ENCODE peak calls at places on chromosome 10, in four cellular contexts. Q is GM06990, B is psoas muscle, N is HFFc6. X is an unnamed sample.

GRCh38 chr10:131198401-131198800 is 113.1 kb downstream of the TCERG1L start:
- DNase-seq in N (no peak), Q (no peak), B (no peak), X (no peak)

GRCh38 chr10:17954856-17955255 is 3.1 kb downstream of the SLC39A12 start:
- DNase-seq in B (no peak), Q (no peak), N (peak; percentile 5), X (no peak)

GRCh38 chr10:119301397-119301796 is 94.0 kb downstream of the GRK5 start:
- DNase-seq in Q (no peak), B (no peak), N (no peak), X (no peak)

GRCh38 chr10:30491832-30492530 is 58.0 kb downstream of the MAP3K8 start:
- DNase-seq in B (no peak), N (no peak), Q (no peak), X (no peak)

GRCh38 chr10:6185039-6185716 is 17.6 kb upstream of the PFKFB3 start:
- DNase-seq in Q (no peak), N (no peak), B (no peak), X (no peak)

GRCh38 chr10:132953428-132953827 is 11.1 kb upstream of the CFAP46 start:
- DNase-seq in N (no peak), B (no peak), Q (no peak), X (no peak)

GRCh38 chr10:11894381-11895107 is 71.4 kb downstream of the PROSER2 start:
- DNase-seq in N (no peak), B (no peak), Q (no peak), X (no peak)

GRCh38 chr10:68560201-68560915 is at the start of gene TET1:
- DNase-seq in Q (no peak), N (peak; percentile 28), B (peak; percentile 55), X (peak; percentile 90)

GRCh38 chr10:62815373-62816111 is 624 bp downstream of the EGR2 start:
- DNase-seq in N (no peak), B (peak; percentile 16), Q (peak; percentile 63), X (no peak)

GRCh38 chr10:112713411-112713810 is 236.6 kb upstream of the TCF7L2 start:
- DNase-seq in N (no peak), Q (no peak), B (no peak), X (no peak)

GRCh38 chr10:97539523-97540200 is 32.9 kb upstream of the ANKRD2 start:
- DNase-seq in Q (no peak), N (peak; percentile 70), B (peak; percentile 66), X (peak; percentile 74)

GRCh38 chr10:63133787-63134557 is 844 bp downstream of the NRBF2 start:
- DNase-seq in B (no peak), N (peak; percentile 31), Q (no peak), X (no peak)

GRCh38 chr10:132434405-132435005 is 37.5 kb downstream of the PWWP2B start:
- DNase-seq in Q (no peak), N (no peak), B (peak; percentile 66), X (no peak)

GRCh38 chr10:114021135-114021534 is 22.5 kb upstream of the ADRB1 start:
- DNase-seq in N (no peak), Q (no peak), B (no peak), X (no peak)

GRCh38 chr10:119867317-119867716 is 5.3 kb downstream of the MCMBP start:
- DNase-seq in N (no peak), B (no peak), Q (no peak), X (no peak)

GRCh38 chr10:6062101-6062771 is at the start of gene IL2RA:
- DNase-seq in Q (no peak), B (no peak), N (no peak), X (no peak)

GRCh38 chr10:124614003-124614659 is 130.0 kb downstream of the FAM53B start:
- DNase-seq in B (no peak), Q (peak; percentile 79), N (no peak), X (no peak)

GRCh38 chr10:114309111-114309651 is 70.1 kb downstream of the VWA2 start:
- DNase-seq in B (no peak), Q (no peak), N (peak; percentile 21), X (no peak)

GRCh38 chr10:60606343-60607080 is 171.8 kb upstream of the CDK1 start:
- DNase-seq in Q (no peak), N (no peak), B (no peak), X (no peak)

GRCh38 chr10:131676971-131677421 is 223.8 kb upstream of the PPP2R2D start:
- DNase-seq in Q (no peak), B (no peak), N (no peak), X (peak; percentile 80)

GRCh38 chr10:131009801-131010200 is 301.7 kb downstream of the TCERG1L start:
- DNase-seq in N (no peak), B (no peak), Q (no peak), X (no peak)

GRCh38 chr10:17109475-17110207 is 20.0 kb downstream of the CUBN start:
- DNase-seq in B (no peak), N (peak; percentile 75), Q (no peak), X (no peak)

GRCh38 chr10:110425684-110426293 is 71.9 kb upstream of the DUSP5 start:
- DNase-seq in Q (peak; percentile 67), N (peak; percentile 96), B (no peak), X (no peak)

GRCh38 chr10:21519981-21520436 is 5.5 kb downstream of the SKIDA1 start:
- DNase-seq in B (no peak), N (peak; percentile 66), Q (no peak), X (no peak)

GRCh38 chr10:71302874-71303568 is 16.0 kb upstream of the SLC29A3 start:
- DNase-seq in B (no peak), Q (no peak), N (peak; percentile 33), X (no peak)

GRCh38 chr10:71302451-71302850 is 16.6 kb upstream of the SLC29A3 start:
- DNase-seq in Q (no peak), B (no peak), N (no peak), X (no peak)

GRCh38 chr10:71303569-71303907 is 15.5 kb upstream of the SLC29A3 start:
- DNase-seq in B (no peak), Q (no peak), N (no peak), X (no peak)

GRCh38 chr10:71300555-71301370 is 18.3 kb upstream of the SLC29A3 start:
- DNase-seq in B (peak; percentile 9), N (no peak), Q (no peak), X (no peak)

DNA sequence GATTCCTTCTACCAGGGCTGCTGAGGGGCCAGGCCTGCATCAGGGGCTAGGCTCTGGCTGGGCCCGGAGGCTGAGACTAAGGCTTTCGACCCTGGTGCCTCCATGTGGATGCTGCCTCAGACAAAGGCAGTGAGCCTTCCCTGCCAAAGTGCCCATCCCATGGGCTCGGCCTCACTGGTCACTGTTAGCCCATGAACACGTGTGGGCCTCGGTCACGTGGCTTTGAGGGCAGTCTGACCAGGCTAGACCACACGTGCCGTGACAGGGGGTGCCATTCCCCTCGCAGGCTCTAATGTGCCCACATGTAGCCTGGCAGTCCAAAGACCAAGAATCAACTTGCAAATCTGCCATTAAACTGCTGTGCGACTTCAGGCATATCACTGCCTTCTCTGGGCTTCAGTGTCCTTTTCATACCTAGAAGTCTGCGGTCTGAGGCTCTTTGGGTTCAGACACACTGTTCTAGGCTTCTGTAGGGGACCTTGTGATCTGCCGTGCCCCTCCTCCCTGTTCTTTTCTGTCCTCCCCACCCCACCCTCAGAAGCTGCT is 17.6 kb upstream of the SLC29A3 start:
- DNase-seq in Q (no peak), B (peak; percentile 6), N (no peak), X (no peak)
- TF ChIP-seq CTCF in Q (no peak), B (no peak), N (no peak), X (no peak)

DNA sequence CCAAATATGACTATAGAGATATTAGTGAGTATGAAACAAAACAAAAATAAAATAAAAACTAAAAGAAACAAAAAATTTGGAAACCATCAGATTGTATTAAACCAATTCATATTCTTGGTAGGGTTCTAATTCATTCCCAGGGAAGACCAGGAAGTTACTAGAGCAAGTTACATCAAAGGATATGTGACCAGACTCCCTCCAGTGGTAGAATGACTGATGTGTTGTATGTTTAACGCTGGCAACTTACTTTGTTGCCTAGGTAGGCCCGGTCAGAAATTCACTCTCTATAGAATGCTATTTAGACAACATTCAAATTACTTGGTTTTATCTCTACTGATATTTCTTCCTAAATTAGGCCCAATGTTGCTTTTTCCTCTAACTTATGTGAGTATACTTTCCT is 5.2 kb downstream of the PHYHIPL start:
- DNase-seq in Q (peak; percentile 5), B (no peak), N (peak; percentile 46), X (no peak)
- TF ChIP-seq CTCF in Q (peak; percentile 43), B (peak; percentile 54), N (peak; percentile 76), X (peak; percentile 30)

GRCh38 chr10:51630618-51631005 is 68.8 kb downstream of the CSTF2T start:
- DNase-seq in Q (no peak), B (no peak), N (no peak), X (no peak)
- TF ChIP-seq CTCF in Q (no peak), B (no peak), N (no peak), X (no peak)

GRCh38 chr10:72086466-72087391 is 1.6 kb downstream of the SPOCK2 start:
- DNase-seq in N (no peak), B (peak; percentile 39), Q (peak; percentile 46), X (peak; percentile 66)
- TF ChIP-seq CTCF in N (no peak), B (no peak), Q (no peak), X (no peak)

X was measured in WTC11.